ENCODE peak calls at places on chromosomes 4 and X, in ten cellular contexts. X, A, Z, S, P, C, F, E, R and Q are unnamed samples.

GRCh38 chr4:65845169-65845568 is 174.9 kb upstream of the EPHA5 start:
- DNase-seq in X (no peak), A (no peak), Z (no peak), S (no peak), P (no peak), C (no peak), F (no peak), E (no peak), R (no peak), Q (no peak)

GRCh38 chrX:32847921-32848320 is 363.4 kb downstream of the DMD start:
- DNase-seq in X (no peak), A (no peak), Z (no peak), S (no peak), P (no peak), C (no peak), F (no peak), E (no peak), R (no peak), Q (no peak)

GRCh38 chrX:10932842-10933440 is 178.2 kb upstream of the HCCS start:
- DNase-seq in X (no peak), A (no peak), Z (peak), S (no peak), P (no peak), C (no peak), F (no peak), E (no peak), R (no peak), Q (no peak)

GRCh38 chr4:3679851-3680311 is 86.3 kb upstream of the ADRA2C start:
- DNase-seq in X (no peak), A (no peak), Z (no peak), S (no peak), P (no peak), C (no peak), F (no peak), E (no peak), R (no peak), Q (no peak)

GRCh38 chrX:49193542-49193964 is 6.4 kb downstream of the SYP start:
- DNase-seq in X (peak), A (no peak), Z (no peak), S (no peak), P (no peak), C (no peak), F (no peak), E (no peak), R (no peak), Q (no peak)

GRCh38 chrX:150450519-150451177 is 87.5 kb downstream of the MAMLD1 start:
- DNase-seq in X (peak), A (no peak), Z (no peak), S (no peak), P (no peak), C (no peak), F (no peak), E (no peak), R (no peak), Q (no peak)

GRCh38 chr4:108172231-108172779 is 3.6 kb upstream of the LEF1 start:
- DNase-seq in X (no peak), A (no peak), Z (no peak), S (no peak), P (peak), C (no peak), F (no peak), E (no peak), R (no peak), Q (no peak)

GRCh38 chrX:133598596-133599334 is 183.5 kb upstream of the GPC4 start:
- DNase-seq in X (no peak), A (no peak), Z (no peak), S (no peak), P (no peak), C (no peak), F (no peak), E (no peak), R (no peak), Q (no peak)

GRCh38 chr4:172009461-172009860 is 196.3 kb downstream of the GALNTL6 start:
- DNase-seq in X (no peak), A (no peak), Z (no peak), S (no peak), P (no peak), C (no peak), F (no peak), E (no peak), R (no peak), Q (no peak)

GRCh38 chrX:83771664-83772063 is 89.3 kb upstream of the CYLC1 start:
- DNase-seq in X (no peak), A (no peak), Z (no peak), S (no peak), P (peak), C (peak), F (no peak), E (no peak), R (no peak), Q (no peak)

GRCh38 chr4:959338-960139 is 13.8 kb downstream of the DGKQ start:
- DNase-seq in X (no peak), A (no peak), Z (no peak), S (no peak), P (no peak), C (no peak), F (no peak), E (no peak), R (peak), Q (no peak)

GRCh38 chr4:185638548-185639301 is 103.4 kb upstream of the PDLIM3 start:
- DNase-seq in X (no peak), A (no peak), Z (no peak), S (no peak), P (no peak), C (no peak), F (no peak), E (no peak), R (no peak), Q (no peak)

GRCh38 chr4:184792334-184792733 is 33.4 kb downstream of the ACSL1 start:
- DNase-seq in X (no peak), A (no peak), Z (no peak), S (no peak), P (no peak), C (no peak), F (no peak), E (peak), R (no peak), Q (no peak)

GRCh38 chr4:26372525-26373172 is 51.8 kb downstream of the RBPJ start:
- DNase-seq in X (peak), A (no peak), Z (peak), S (no peak), P (peak), C (peak), F (no peak), E (peak), R (no peak), Q (peak)

GRCh38 chr4:7960017-7960789 is 20.5 kb upstream of the AFAP1 start:
- DNase-seq in X (no peak), A (no peak), Z (no peak), S (no peak), P (no peak), C (no peak), F (no peak), E (no peak), R (no peak), Q (no peak)

GRCh38 chrX:129523076-129524055 is at the start of gene SMARCA1:
- DNase-seq in X (no peak), A (no peak), Z (peak), S (peak), P (peak), C (peak), F (peak), E (peak), R (peak), Q (peak)